ENCODE peak calls at places on chromosomes 7 and 10, in five cellular contexts. H, O, Z, U and Q are unnamed samples.

GRCh38 chr7:5743803-5744202 is 37.7 kb downstream of the RNF216 start:
- DNase-seq in U (no peak), O (no peak), H (no peak), Z (no peak), Q (no peak)

GRCh38 chr10:79488870-79489269 is 23.5 kb upstream of the EIF5AL1 start:
- DNase-seq in H (no peak), U (no peak), Z (no peak), O (no peak), Q (no peak)

GRCh38 chr7:90764848-90765570 is 168.9 kb downstream of the CDK14 start:
- DNase-seq in H (no peak), Z (no peak), U (no peak), O (no peak), Q (no peak)

GRCh38 chr10:132383026-132383565 is 13.9 kb upstream of the PWWP2B start:
- DNase-seq in U (no peak), Z (peak), O (no peak), H (no peak), Q (peak)

GRCh38 chr7:47809387-47809786 is 138.9 kb downstream of the PKD1L1 start:
- DNase-seq in O (no peak), Z (no peak), U (no peak), H (no peak), Q (peak)

GRCh38 chr7:31791881-31792280 is 104.9 kb downstream of the PPP1R17 start:
- DNase-seq in O (no peak), H (no peak), U (no peak), Z (no peak), Q (no peak)

GRCh38 chr10:1378473-1378872 is 322.3 kb downstream of the WDR37 start:
- DNase-seq in O (no peak), H (peak), U (no peak), Z (no peak), Q (no peak)

GRCh38 chr10:34689053-34689452 is 126.0 kb downstream of the PARD3 start:
- DNase-seq in O (no peak), H (no peak), U (peak), Z (no peak), Q (no peak)

GRCh38 chr7:103445228-103446020 is 583 bp downstream of the SLC26A5 start:
- DNase-seq in Z (no peak), H (no peak), O (no peak), U (peak), Q (peak)

GRCh38 chr7:30750574-30751256 is 1.2 kb upstream of the INMT start:
- DNase-seq in U (peak), Z (no peak), O (no peak), H (no peak), Q (no peak)

GRCh38 chr7:30751696-30752273 is at the start of gene INMT:
- DNase-seq in H (no peak), Z (no peak), U (peak), O (no peak), Q (no peak)

GRCh38 chr7:30752484-30752883 is 549 bp downstream of the INMT start:
- DNase-seq in Z (no peak), U (no peak), H (no peak), O (no peak), Q (no peak)

GRCh38 chr7:30750010-30750409 is 1.9 kb upstream of the INMT start:
- DNase-seq in O (no peak), U (no peak), Z (no peak), H (no peak), Q (no peak)

GRCh38 chr7:30751257-30751650 is 681 bp upstream of the INMT start:
- DNase-seq in Z (no peak), O (no peak), U (no peak), H (no peak), Q (no peak)
- H3K27ac ChIP-seq in Z (peak), O (no peak), U (no peak), H (peak), Q (no peak)

DNA sequence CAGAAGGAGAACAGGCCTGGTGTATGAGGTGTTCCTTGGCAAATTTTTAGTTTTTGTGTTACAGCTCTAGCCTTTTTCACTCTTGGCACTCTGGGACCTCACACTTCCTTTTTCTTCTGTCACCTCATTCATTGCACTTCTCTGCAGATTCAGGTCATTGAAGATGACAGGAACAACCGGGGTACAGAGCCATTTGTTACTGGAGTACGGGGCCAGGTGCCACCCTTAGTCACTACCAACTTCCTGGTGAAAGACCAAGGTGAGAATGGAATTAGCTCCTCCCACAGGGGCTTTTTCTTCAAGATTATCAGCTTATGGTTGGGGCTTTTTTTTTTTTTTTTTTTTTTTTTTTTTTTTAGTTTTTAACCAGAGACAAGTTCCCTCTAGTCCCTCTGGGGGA is 18.5 kb upstream of the CHCHD1 start:
- DNase-seq in H (no peak), U (no peak), Z (no peak), O (no peak), Q (no peak)
- H3K27ac ChIP-seq in H (no peak), U (no peak), Z (no peak), O (no peak), Q (no peak)

GRCh38 chr10:48322017-48322416 is 15.5 kb downstream of the MAPK8 start:
- DNase-seq in Z (no peak), O (no peak), H (no peak), U (no peak), Q (no peak)
- H3K27ac ChIP-seq in Z (no peak), O (no peak), H (no peak), U (no peak), Q (no peak)

GRCh38 chr7:18330563-18330962 is 165.0 kb upstream of the HDAC9 start:
- DNase-seq in Z (no peak), U (no peak), H (no peak), O (no peak), Q (no peak)
- H3K27ac ChIP-seq in Z (no peak), U (no peak), H (no peak), O (no peak), Q (no peak)